ENCODE peak calls at places on chromosomes 7 and 10, in nine cellular contexts. C, T, Z, N, L, Q, Y, V and K are unnamed samples.

GRCh38 chr7:27714831-27715444 is 25.0 kb upstream of the TAX1BP1 start:
- DNase-seq in C (no peak), T (no peak), Z (no peak), N (no peak), L (peak; percentile 66), Q (no peak), Y (no peak), V (no peak), K (no peak)

GRCh38 chr7:150428671-150429451 is 21.6 kb upstream of the GIMAP8 start:
- DNase-seq in C (peak; percentile 72), T (no peak), Z (peak; percentile 96), N (no peak), L (peak; percentile 92), Q (no peak), Y (no peak), V (peak; percentile 75), K (peak; percentile 54)

GRCh38 chr10:89219512-89220218 is 12.5 kb upstream of the CH25H start:
- DNase-seq in C (no peak), T (no peak), Z (no peak), N (no peak), L (no peak), Q (peak; percentile 44), Y (no peak), V (no peak), K (no peak)

GRCh38 chr10:120514959-120515358 is 57.9 kb downstream of the PLPP4 start:
- DNase-seq in C (no peak), T (no peak), Z (no peak), N (no peak), L (no peak), Q (no peak), Y (no peak), V (no peak), K (no peak)

GRCh38 chr7:47254081-47255006 is 327.6 kb downstream of the TNS3 start:
- DNase-seq in C (peak; percentile 73), T (peak; percentile 77), Z (peak; percentile 79), N (no peak), L (peak; percentile 35), Q (peak; percentile 62), Y (peak; percentile 45), V (peak; percentile 76), K (peak; percentile 77)

GRCh38 chr7:90230834-90231233 is 14.1 kb upstream of the CFAP69 start:
- DNase-seq in C (no peak), T (no peak), Z (no peak), N (no peak), L (no peak), Q (no peak), Y (no peak), V (no peak), K (no peak)

GRCh38 chr7:39062811-39063210 is 85.1 kb downstream of the POU6F2 start:
- DNase-seq in C (no peak), T (no peak), Z (no peak), N (no peak), L (no peak), Q (no peak), Y (no peak), V (no peak), K (no peak)

GRCh38 chr7:26429168-26429567 is 137.5 kb downstream of the SNX10 start:
- DNase-seq in C (no peak), T (no peak), Z (no peak), N (no peak), L (no peak), Q (no peak), Y (no peak), V (no peak), K (no peak)

GRCh38 chr7:135761751-135762488 is 13.3 kb upstream of the FAM180A start:
- DNase-seq in C (no peak), T (no peak), Z (peak; percentile 23), N (no peak), L (peak; percentile 59), Q (peak; percentile 7), Y (no peak), V (no peak), K (no peak)

GRCh38 chr7:43954524-43955228 is 28.4 kb downstream of the UBE2D4 start:
- DNase-seq in C (no peak), T (no peak), Z (peak; percentile 92), N (peak; percentile 27), L (peak; percentile 75), Q (peak; percentile 42), Y (no peak), V (peak; percentile 75), K (no peak)